ENCODE peak calls at places on chromosomes 16 and 17, in four cellular contexts. G is GM23338, P is hepatocyte, R is MM.1S. Z is an unnamed sample.

GRCh38 chr17:49053171-49053829 is 56.1 kb downstream of the IGF2BP1 start:
- DNase-seq in P (no peak), G (peak; percentile 41), R (no peak), Z (no peak)

GRCh38 chr17:39209317-39210092 is 9.4 kb downstream of the RPL19 start:
- DNase-seq in G (peak; percentile 77), R (no peak), P (peak; percentile 81), Z (peak; percentile 70)

GRCh38 chr17:74571894-74572293 is 4.6 kb upstream of the CD300H start:
- DNase-seq in R (no peak), G (no peak), P (no peak), Z (no peak)

GRCh38 chr17:5838661-5839300 is 231.4 kb upstream of the WSCD1 start:
- DNase-seq in G (peak; percentile 31), P (no peak), R (no peak), Z (peak; percentile 7)

GRCh38 chr16:57192720-57193486 is 6.8 kb downstream of the RSPRY1 start:
- DNase-seq in G (no peak), R (peak; percentile 10), P (no peak), Z (no peak)

GRCh38 chr17:4463818-4464501 is 30.2 kb downstream of the SPNS3 start:
- DNase-seq in R (no peak), G (no peak), P (no peak), Z (no peak)

GRCh38 chr16:73356401-73357079 is 308.6 kb upstream of the ZFHX3 start:
- DNase-seq in R (no peak), G (peak; percentile 40), P (no peak), Z (no peak)

GRCh38 chr17:40819528-40820125 is 2.8 kb downstream of the KRT10 start:
- DNase-seq in P (peak; percentile 28), R (no peak), G (no peak), Z (no peak)

GRCh38 chr17:44788139-44788538 is 29.4 kb downstream of the ADAM11 start:
- DNase-seq in P (no peak), G (no peak), R (no peak), Z (no peak)

GRCh38 chr17:77390870-77391269 is 250.1 kb downstream of the SEC14L1 start:
- DNase-seq in P (no peak), R (no peak), G (no peak), Z (no peak)

GRCh38 chr16:56798955-56799354 is 66.1 kb upstream of the SLC12A3 start:
- DNase-seq in R (no peak), P (no peak), G (no peak), Z (no peak)

GRCh38 chr17:80679816-80680215 is 135.2 kb downstream of the RPTOR start:
- DNase-seq in P (no peak), R (no peak), G (no peak), Z (no peak)

GRCh38 chr17:80677214-80677756 is 132.6 kb downstream of the RPTOR start:
- DNase-seq in G (no peak), P (no peak), R (no peak), Z (no peak)

GRCh38 chr17:80676564-80676963 is 131.9 kb downstream of the RPTOR start:
- DNase-seq in G (no peak), P (no peak), R (no peak), Z (no peak)

GRCh38 chr17:80676096-80676466 is 131.4 kb downstream of the RPTOR start:
- DNase-seq in P (no peak), G (no peak), R (no peak), Z (no peak)

DNA sequence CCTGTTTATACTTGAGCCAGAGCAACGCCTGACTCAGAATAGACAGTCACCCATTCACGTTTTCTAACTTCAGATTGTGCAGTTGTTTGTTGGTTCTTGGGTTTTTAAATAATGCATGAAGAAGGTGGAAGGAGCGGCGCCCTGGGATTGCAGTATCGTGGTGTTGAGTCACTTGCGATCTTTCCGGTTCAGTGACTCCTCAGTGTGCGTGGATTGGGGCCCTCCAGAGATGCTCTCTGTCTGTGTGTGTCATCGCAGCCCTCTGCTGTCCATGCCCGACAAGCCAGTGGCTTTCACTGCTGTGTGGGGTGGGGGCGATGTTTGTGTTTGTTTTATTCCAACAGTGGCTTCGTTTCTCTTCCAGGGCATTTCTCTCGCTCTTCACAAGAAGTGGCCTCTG is 134.0 kb downstream of the RPTOR start:
- DNase-seq in G (no peak), R (no peak), P (peak; percentile 36), Z (no peak)
- H3K27ac ChIP-seq in G (peak overlapping the region; percentile 86), R (no peak overlapping the region), P (peak overlapping the region; percentile 24), Z (no peak overlapping the region)

GRCh38 chr16:28548306-28548802 is 5.4 kb upstream of the SGF29 start:
- DNase-seq in R (no peak), G (no peak), P (no peak), Z (no peak)

GRCh38 chr16:28546626-28547025 is 7.1 kb upstream of the SGF29 start:
- DNase-seq in R (no peak), G (no peak), P (no peak), Z (no peak)

GRCh38 chr16:28544998-28545397 is 6.2 kb upstream of the NUPR1 start:
- DNase-seq in R (no peak), G (no peak), P (no peak), Z (no peak)

GRCh38 chr16:28553776-28554633 is at the start of gene SGF29:
- DNase-seq in R (peak; percentile 93), G (peak; percentile 90), P (peak; percentile 94), Z (peak; percentile 95)

DNA sequence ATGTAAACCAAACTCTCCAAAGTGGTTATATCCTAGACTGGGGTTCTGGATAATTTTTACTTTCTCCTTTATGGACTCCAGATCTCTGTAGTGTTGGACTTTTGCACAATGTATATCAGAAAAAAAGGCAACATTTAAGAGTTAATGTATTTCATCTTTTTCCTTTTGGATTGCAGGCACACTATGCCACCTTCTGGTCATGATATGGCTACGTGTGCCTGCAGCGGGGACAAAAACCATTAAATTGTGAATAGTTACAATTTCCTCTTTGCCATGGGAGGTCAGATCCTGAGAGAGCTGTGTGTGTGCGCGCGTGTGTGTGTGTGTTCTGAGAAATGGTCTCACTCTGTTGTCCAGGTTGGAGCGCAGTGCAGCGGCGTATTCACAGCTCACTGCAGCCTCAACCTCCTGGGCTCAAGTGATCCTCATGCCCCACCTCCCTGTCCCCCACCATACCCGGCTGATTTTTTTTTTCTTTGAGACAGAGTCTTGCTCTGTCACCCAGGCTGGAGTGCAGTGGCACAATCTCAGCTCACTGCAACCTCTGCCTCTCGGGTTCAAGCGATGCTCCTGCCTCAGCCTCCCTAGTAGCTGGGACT is 4.3 kb upstream of the SGF29 start:
- DNase-seq in G (peak; percentile 45), R (peak; percentile 41), P (peak; percentile 47), Z (peak; percentile 66)
- TF ChIP-seq EZH2phosphoT487 in G (no peak), R (no peak), P (no peak), Z (no peak)

GRCh38 chr17:59756236-59756818 is 48.9 kb downstream of the VMP1 start:
- DNase-seq in P (no peak), G (no peak), R (no peak), Z (no peak)
- H3K27ac ChIP-seq in P (peak overlapping the region; percentile 70), G (peak overlapping the region; percentile 75), R (no peak overlapping the region), Z (no peak overlapping the region)

DNA sequence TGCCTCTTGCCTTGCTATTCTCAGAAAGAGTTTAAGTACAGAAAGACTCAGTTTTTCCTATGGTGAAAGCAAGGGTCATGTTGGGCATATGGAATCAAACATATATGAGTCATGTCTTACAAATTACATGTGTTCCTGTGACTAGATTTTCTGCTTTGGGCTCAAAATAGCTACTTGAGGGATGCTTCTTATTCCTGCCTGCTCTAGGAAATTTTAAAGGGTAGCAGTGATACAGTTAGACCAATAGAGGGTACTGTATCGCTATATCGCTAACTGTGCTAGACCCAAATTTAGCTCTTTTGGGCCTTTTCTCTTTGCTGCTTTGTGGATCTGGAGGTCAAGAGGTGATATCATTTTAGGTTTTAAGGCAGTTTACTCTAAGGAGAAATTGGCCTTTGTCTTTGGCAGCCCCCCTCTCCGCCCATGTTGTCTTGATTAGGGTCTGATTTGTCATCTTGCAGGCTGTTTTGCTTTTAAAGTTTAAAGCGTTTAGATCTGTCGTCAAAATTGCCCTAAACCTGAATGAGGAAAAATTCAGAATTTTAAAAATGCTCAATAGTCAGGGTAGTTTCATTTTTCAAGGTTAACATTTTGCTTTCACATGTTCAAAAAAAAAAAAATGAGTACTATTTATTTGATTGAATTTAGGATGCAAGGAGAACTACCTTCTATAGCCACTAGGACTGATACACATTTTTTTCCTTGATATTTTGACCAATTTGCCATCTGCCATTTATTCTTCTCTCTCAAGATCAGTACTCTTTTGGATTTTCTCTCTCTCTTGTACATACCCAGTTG is 8.8 kb downstream of the NFATC3 start:
- DNase-seq in R (peak; percentile 24), G (peak; percentile 68), P (no peak), Z (peak; percentile 56)
- TF ChIP-seq EZH2phosphoT487 in R (no peak), G (no peak), P (no peak), Z (no peak)

GRCh38 chr16:19393226-19394074 is 24.2 kb upstream of the TMC5 start:
- DNase-seq in R (no peak), P (peak; percentile 79), G (no peak), Z (no peak)
- H3K27ac ChIP-seq in R (no peak overlapping the region), P (peak overlapping the region; percentile 97), G (no peak overlapping the region), Z (no peak overlapping the region)

DNA sequence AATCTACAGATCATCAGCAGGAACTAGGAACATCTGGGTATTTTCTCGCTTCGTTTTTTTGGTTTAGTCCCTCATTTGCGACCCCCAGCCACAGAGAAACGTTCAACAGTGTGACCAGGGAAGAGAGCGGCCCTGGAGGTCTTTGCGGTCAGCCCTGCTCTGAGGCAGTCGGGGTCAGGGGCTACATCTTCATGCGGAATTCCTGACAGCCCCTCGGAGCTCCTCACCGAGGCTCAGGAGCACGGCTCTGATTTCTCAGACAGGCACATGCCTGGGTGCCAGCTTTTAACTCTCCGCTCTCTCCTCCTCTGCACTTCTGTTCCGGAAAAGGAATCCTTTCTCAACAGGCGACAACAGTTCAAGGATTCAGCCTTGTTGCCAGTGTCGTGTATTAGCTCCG is 8.0 kb upstream of the WDR45B start:
- DNase-seq in G (no peak), P (no peak), R (no peak), Z (no peak)
- TF ChIP-seq EZH2phosphoT487 in G (no peak), P (no peak), R (no peak), Z (no peak)

Z was measured in OCI-LY7.